ENCODE peak calls at places on chromosomes 13 and 19, in six cellular contexts. One of them, this sample, is unnamed.

GRCh38 chr19:41714598-41714997 is 6.2 kb downstream of the CEACAM5 start:
- DNase-seq in iris pigment epithelial cell: no peak
- DNase-seq in head of caudate nucleus: no peak
- DNase-seq in GM19239: no peak
- DNase-seq in cardiac fibroblast: no peak
- DNase-seq in H9: no peak
- DNase-seq in this sample: no peak

GRCh38 chr19:8150178-8150865 is 930 bp upstream of the FBN3 start:
- DNase-seq in iris pigment epithelial cell: no peak
- DNase-seq in head of caudate nucleus: no peak
- DNase-seq in GM19239: peak; percentile 5
- DNase-seq in cardiac fibroblast: no peak
- DNase-seq in H9: no peak
- DNase-seq in this sample: no peak

GRCh38 chr13:27952931-27953670 is 16.0 kb downstream of the CDX2 start:
- DNase-seq in iris pigment epithelial cell: no peak
- DNase-seq in head of caudate nucleus: no peak
- DNase-seq in GM19239: peak; percentile 6
- DNase-seq in cardiac fibroblast: no peak
- DNase-seq in H9: no peak
- DNase-seq in this sample: no peak

GRCh38 chr13:46914341-46914740 is 17.5 kb upstream of the HTR2A start:
- DNase-seq in iris pigment epithelial cell: no peak
- DNase-seq in head of caudate nucleus: no peak
- DNase-seq in GM19239: no peak
- DNase-seq in cardiac fibroblast: no peak
- DNase-seq in H9: no peak
- DNase-seq in this sample: no peak

GRCh38 chr13:41960195-41960699 is 662 bp downstream of the VWA8 start:
- DNase-seq in iris pigment epithelial cell: peak; percentile 34
- DNase-seq in head of caudate nucleus: no peak
- DNase-seq in GM19239: no peak
- DNase-seq in cardiac fibroblast: peak; percentile 50
- DNase-seq in H9: no peak
- DNase-seq in this sample: no peak

GRCh38 chr13:97369269-97369893 is 64.6 kb upstream of the RAP2A start:
- DNase-seq in iris pigment epithelial cell: peak; percentile 25
- DNase-seq in head of caudate nucleus: no peak
- DNase-seq in GM19239: peak; percentile 15
- DNase-seq in cardiac fibroblast: peak; percentile 31
- DNase-seq in H9: no peak
- DNase-seq in this sample: no peak

GRCh38 chr19:57773488-57773887 is 4.0 kb downstream of the ZNF586 start:
- DNase-seq in iris pigment epithelial cell: no peak
- DNase-seq in head of caudate nucleus: no peak
- DNase-seq in GM19239: no peak
- DNase-seq in cardiac fibroblast: no peak
- DNase-seq in H9: no peak
- DNase-seq in this sample: no peak

GRCh38 chr19:5147074-5147970 is 178.4 kb downstream of the KDM4B start:
- DNase-seq in iris pigment epithelial cell: no peak
- DNase-seq in head of caudate nucleus: no peak
- DNase-seq in GM19239: no peak
- DNase-seq in cardiac fibroblast: no peak
- DNase-seq in H9: no peak
- DNase-seq in this sample: no peak

GRCh38 chr13:41060723-41061074 is 610 bp upstream of the WBP4 start:
- DNase-seq in iris pigment epithelial cell: peak; percentile 81
- DNase-seq in head of caudate nucleus: peak; percentile 92
- DNase-seq in GM19239: peak; percentile 17
- DNase-seq in cardiac fibroblast: peak; percentile 84
- DNase-seq in H9: peak; percentile 74
- DNase-seq in this sample: no peak

GRCh38 chr19:1956868-1957492 is 16.0 kb downstream of the CSNK1G2 start:
- DNase-seq in iris pigment epithelial cell: no peak
- DNase-seq in head of caudate nucleus: peak; percentile 93
- DNase-seq in GM19239: no peak
- DNase-seq in cardiac fibroblast: no peak
- DNase-seq in H9: peak; percentile 72
- DNase-seq in this sample: no peak

GRCh38 chr19:12783849-12784393 is 7.4 kb upstream of the JUNB start:
- DNase-seq in iris pigment epithelial cell: no peak
- DNase-seq in head of caudate nucleus: no peak
- DNase-seq in GM19239: no peak
- DNase-seq in cardiac fibroblast: peak; percentile 27
- DNase-seq in H9: no peak
- DNase-seq in this sample: no peak

GRCh38 chr13:113814435-113814821 is 49.4 kb downstream of the GAS6 start:
- DNase-seq in iris pigment epithelial cell: peak; percentile 51
- DNase-seq in head of caudate nucleus: no peak
- DNase-seq in GM19239: no peak
- DNase-seq in cardiac fibroblast: peak; percentile 47
- DNase-seq in H9: no peak
- DNase-seq in this sample: no peak

GRCh38 chr19:46475976-46476375 is 4.6 kb upstream of the PNMA8A start:
- DNase-seq in iris pigment epithelial cell: peak; percentile 51
- DNase-seq in head of caudate nucleus: no peak
- DNase-seq in GM19239: no peak
- DNase-seq in cardiac fibroblast: peak; percentile 80
- DNase-seq in H9: no peak
- DNase-seq in this sample: no peak

GRCh38 chr13:104014803-104015645 is 948.8 kb upstream of the SLC10A2 start:
- DNase-seq in iris pigment epithelial cell: peak; percentile 82
- DNase-seq in head of caudate nucleus: no peak
- DNase-seq in GM19239: no peak
- DNase-seq in cardiac fibroblast: peak; percentile 53
- DNase-seq in H9: no peak
- DNase-seq in this sample: no peak

GRCh38 chr13:73598021-73598712 is 536.0 kb downstream of the KLF12 start:
- DNase-seq in iris pigment epithelial cell: peak; percentile 73
- DNase-seq in head of caudate nucleus: no peak
- DNase-seq in GM19239: no peak
- DNase-seq in cardiac fibroblast: peak; percentile 85
- DNase-seq in H9: no peak
- DNase-seq in this sample: peak; percentile 93

GRCh38 chr13:113856716-113857065 is 7.2 kb downstream of the GAS6 start:
- DNase-seq in iris pigment epithelial cell: peak; percentile 43
- DNase-seq in head of caudate nucleus: peak; percentile 43
- DNase-seq in GM19239: no peak
- DNase-seq in cardiac fibroblast: peak; percentile 72
- DNase-seq in H9: peak; percentile 20
- DNase-seq in this sample: no peak

GRCh38 chr13:110023729-110024645 is 237.6 kb upstream of the IRS2 start:
- DNase-seq in iris pigment epithelial cell: peak; percentile 83
- DNase-seq in head of caudate nucleus: no peak
- DNase-seq in GM19239: no peak
- DNase-seq in cardiac fibroblast: peak; percentile 56
- DNase-seq in H9: no peak
- DNase-seq in this sample: no peak

GRCh38 chr19:47123406-47123805 is 7.2 kb upstream of the SAE1 start:
- DNase-seq in iris pigment epithelial cell: no peak
- DNase-seq in head of caudate nucleus: no peak
- DNase-seq in GM19239: no peak
- DNase-seq in cardiac fibroblast: no peak
- DNase-seq in H9: no peak
- DNase-seq in this sample: no peak

GRCh38 chr19:41000310-41000737 is 9.2 kb downstream of the CYP2B6 start:
- DNase-seq in iris pigment epithelial cell: peak; percentile 12
- DNase-seq in head of caudate nucleus: no peak
- DNase-seq in GM19239: no peak
- DNase-seq in cardiac fibroblast: peak; percentile 11
- DNase-seq in H9: no peak
- DNase-seq in this sample: no peak